ENCODE peak calls at places on chromosomes 3 and 15, in ten cellular contexts. One of them, this sample, is unnamed.

GRCh38 chr3:155026999-155027591 is 53.0 kb upstream of the MME start:
- DNase-seq in PC-9: no peak
- DNase-seq in hepatocyte: no peak
- DNase-seq in WERI-Rb-1: peak; percentile 68
- DNase-seq in naive thymus-derived CD4-positive, alpha-beta T cell: no peak
- DNase-seq in upper lobe of right lung: no peak
- DNase-seq in fibroblast of lung: peak; percentile 63
- DNase-seq in IMR-90: peak; percentile 39
- DNase-seq in neuronal stem cell: no peak
- DNase-seq in psoas muscle: no peak
- DNase-seq in this sample: no peak

GRCh38 chr3:52087728-52088127 is 31.4 kb upstream of the DUSP7 start:
- DNase-seq in PC-9: no peak
- DNase-seq in hepatocyte: no peak
- DNase-seq in WERI-Rb-1: no peak
- DNase-seq in naive thymus-derived CD4-positive, alpha-beta T cell: no peak
- DNase-seq in upper lobe of right lung: peak; percentile 29
- DNase-seq in fibroblast of lung: no peak
- DNase-seq in IMR-90: no peak
- DNase-seq in neuronal stem cell: no peak
- DNase-seq in psoas muscle: no peak
- DNase-seq in this sample: peak; percentile 69

GRCh38 chr3:18825586-18826157 is 322.6 kb upstream of the KCNH8 start:
- DNase-seq in PC-9: no peak
- DNase-seq in hepatocyte: no peak
- DNase-seq in WERI-Rb-1: no peak
- DNase-seq in naive thymus-derived CD4-positive, alpha-beta T cell: no peak
- DNase-seq in upper lobe of right lung: no peak
- DNase-seq in fibroblast of lung: no peak
- DNase-seq in IMR-90: no peak
- DNase-seq in neuronal stem cell: no peak
- DNase-seq in psoas muscle: no peak
- DNase-seq in this sample: no peak

GRCh38 chr3:34254285-34254684 is 455.9 kb downstream of the PDCD6IP start:
- DNase-seq in PC-9: no peak
- DNase-seq in hepatocyte: no peak
- DNase-seq in WERI-Rb-1: no peak
- DNase-seq in naive thymus-derived CD4-positive, alpha-beta T cell: no peak
- DNase-seq in upper lobe of right lung: no peak
- DNase-seq in fibroblast of lung: no peak
- DNase-seq in IMR-90: no peak
- DNase-seq in neuronal stem cell: no peak
- DNase-seq in psoas muscle: no peak
- DNase-seq in this sample: no peak

GRCh38 chr3:194274424-194275085 is 76.6 kb downstream of the CPN2 start:
- DNase-seq in PC-9: peak; percentile 27
- DNase-seq in hepatocyte: no peak
- DNase-seq in WERI-Rb-1: no peak
- DNase-seq in naive thymus-derived CD4-positive, alpha-beta T cell: no peak
- DNase-seq in upper lobe of right lung: peak; percentile 5
- DNase-seq in fibroblast of lung: peak; percentile 14
- DNase-seq in IMR-90: no peak
- DNase-seq in neuronal stem cell: no peak
- DNase-seq in psoas muscle: no peak
- DNase-seq in this sample: no peak

GRCh38 chr3:151085889-151086483 is 522 bp downstream of the MED12L start:
- DNase-seq in PC-9: peak; percentile 38
- DNase-seq in hepatocyte: peak; percentile 50
- DNase-seq in WERI-Rb-1: peak; percentile 16
- DNase-seq in naive thymus-derived CD4-positive, alpha-beta T cell: no peak
- DNase-seq in upper lobe of right lung: peak; percentile 66
- DNase-seq in fibroblast of lung: no peak
- DNase-seq in IMR-90: no peak
- DNase-seq in neuronal stem cell: peak; percentile 57
- DNase-seq in psoas muscle: peak; percentile 21
- DNase-seq in this sample: peak; percentile 41

GRCh38 chr15:68693071-68693470 is 114.3 kb downstream of the CORO2B start:
- DNase-seq in PC-9: no peak
- DNase-seq in hepatocyte: no peak
- DNase-seq in WERI-Rb-1: no peak
- DNase-seq in naive thymus-derived CD4-positive, alpha-beta T cell: no peak
- DNase-seq in upper lobe of right lung: no peak
- DNase-seq in fibroblast of lung: peak; percentile 33
- DNase-seq in IMR-90: peak; percentile 53
- DNase-seq in neuronal stem cell: no peak
- DNase-seq in psoas muscle: no peak
- DNase-seq in this sample: no peak

GRCh38 chr15:81666828-81667227 is 292.8 kb upstream of the TMC3 start:
- DNase-seq in PC-9: no peak
- DNase-seq in hepatocyte: no peak
- DNase-seq in WERI-Rb-1: no peak
- DNase-seq in naive thymus-derived CD4-positive, alpha-beta T cell: no peak
- DNase-seq in upper lobe of right lung: no peak
- DNase-seq in fibroblast of lung: no peak
- DNase-seq in IMR-90: peak; percentile 3
- DNase-seq in neuronal stem cell: no peak
- DNase-seq in psoas muscle: no peak
- DNase-seq in this sample: no peak

GRCh38 chr3:177512945-177513671 is 315.8 kb upstream of the TBL1XR1 start:
- DNase-seq in PC-9: no peak
- DNase-seq in hepatocyte: no peak
- DNase-seq in WERI-Rb-1: no peak
- DNase-seq in naive thymus-derived CD4-positive, alpha-beta T cell: no peak
- DNase-seq in upper lobe of right lung: no peak
- DNase-seq in fibroblast of lung: peak; percentile 62
- DNase-seq in IMR-90: no peak
- DNase-seq in neuronal stem cell: no peak
- DNase-seq in psoas muscle: no peak
- DNase-seq in this sample: no peak

GRCh38 chr3:60839242-60839641 is 412.0 kb downstream of the FHIT start:
- DNase-seq in PC-9: no peak
- DNase-seq in hepatocyte: peak; percentile 5
- DNase-seq in WERI-Rb-1: peak; percentile 11
- DNase-seq in naive thymus-derived CD4-positive, alpha-beta T cell: no peak
- DNase-seq in upper lobe of right lung: no peak
- DNase-seq in fibroblast of lung: peak; percentile 1
- DNase-seq in IMR-90: no peak
- DNase-seq in neuronal stem cell: peak; percentile 1
- DNase-seq in psoas muscle: no peak
- DNase-seq in this sample: no peak

DNA sequence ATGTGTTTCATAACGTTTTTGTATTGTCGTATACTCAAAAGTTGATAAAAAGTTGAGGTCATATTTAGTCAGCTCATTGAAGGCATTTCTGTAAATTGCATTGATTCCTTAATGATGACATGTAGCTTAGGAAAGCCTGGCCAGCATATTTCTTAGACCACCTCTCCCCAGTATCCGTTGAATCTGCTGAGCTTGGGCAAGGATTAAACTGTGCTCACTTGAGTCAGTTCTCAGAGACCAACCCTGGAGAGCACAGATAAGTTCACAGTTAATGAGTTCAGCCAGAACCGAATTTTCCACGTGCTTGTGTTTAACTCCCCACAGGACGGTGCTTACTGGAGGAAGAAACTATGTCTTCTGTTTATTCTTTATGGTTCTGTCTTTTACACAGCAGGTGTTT is 132.7 kb downstream of the SLC25A26 start:
- DNase-seq in PC-9: no peak
- DNase-seq in hepatocyte: peak; percentile 38
- DNase-seq in WERI-Rb-1: no peak
- DNase-seq in naive thymus-derived CD4-positive, alpha-beta T cell: no peak
- DNase-seq in upper lobe of right lung: no peak
- DNase-seq in fibroblast of lung: peak; percentile 34
- DNase-seq in IMR-90: peak; percentile 89
- DNase-seq in neuronal stem cell: no peak
- DNase-seq in psoas muscle: no peak
- DNase-seq in this sample: no peak
- H3K27ac ChIP-seq in PC-9: no peak overlapping the region
- H3K27ac ChIP-seq in hepatocyte: peak overlapping the region; percentile 15
- H3K27ac ChIP-seq in WERI-Rb-1: no peak overlapping the region
- H3K27ac ChIP-seq in naive thymus-derived CD4-positive, alpha-beta T cell: no peak overlapping the region
- H3K27ac ChIP-seq in upper lobe of right lung: no peak overlapping the region
- H3K27ac ChIP-seq in fibroblast of lung: no peak overlapping the region
- H3K27ac ChIP-seq in IMR-90: peak overlapping the region; percentile 42
- H3K27ac ChIP-seq in neuronal stem cell: no peak overlapping the region
- H3K27ac ChIP-seq in psoas muscle: no peak overlapping the region
- H3K27ac ChIP-seq in this sample: no peak overlapping the region

DNA sequence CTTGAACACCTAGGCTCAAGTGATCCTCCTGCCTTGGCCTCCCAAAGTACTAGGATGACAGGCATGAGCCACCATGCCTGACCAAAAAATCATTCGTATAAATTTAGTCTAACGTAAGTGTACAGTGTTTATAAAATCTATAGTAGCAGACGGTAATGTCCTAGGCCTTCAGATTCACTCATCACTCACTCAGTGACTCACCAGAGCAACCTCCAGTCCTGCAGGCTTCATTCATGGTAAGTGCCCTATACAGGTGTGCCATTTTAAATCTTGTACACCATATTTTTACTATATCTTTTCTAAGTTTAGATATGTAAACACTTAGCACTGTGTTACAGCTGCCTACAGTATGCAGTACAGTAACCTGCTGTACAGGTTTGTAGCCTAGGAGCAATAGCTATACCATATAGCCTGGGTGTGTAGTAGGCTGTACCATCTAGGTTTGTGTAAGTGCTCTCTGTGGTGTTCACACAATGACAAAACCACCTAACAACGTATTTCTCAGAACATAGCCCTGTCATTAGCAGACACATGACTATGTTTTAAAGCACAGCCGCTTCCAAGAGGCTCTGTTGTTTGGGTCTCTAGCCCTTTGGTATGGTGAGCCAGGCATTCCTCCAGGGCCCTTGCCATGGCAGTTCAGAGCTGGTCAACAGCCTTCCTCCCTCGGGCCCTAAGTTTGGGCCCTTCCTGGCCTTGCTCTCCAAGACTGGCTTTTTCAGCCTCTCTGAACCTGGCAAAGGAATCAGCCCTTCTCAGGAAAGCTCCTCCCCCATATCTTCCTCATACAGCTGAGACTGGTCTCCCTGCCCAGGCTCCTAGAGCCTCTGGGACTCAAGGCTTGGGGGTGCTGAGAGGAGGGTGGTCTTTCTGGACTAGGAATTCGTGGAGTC is 1.9 kb upstream of the CCDC9B start:
- DNase-seq in PC-9: no peak
- DNase-seq in hepatocyte: no peak
- DNase-seq in WERI-Rb-1: no peak
- DNase-seq in naive thymus-derived CD4-positive, alpha-beta T cell: no peak
- DNase-seq in upper lobe of right lung: no peak
- DNase-seq in fibroblast of lung: no peak
- DNase-seq in IMR-90: peak; percentile 85
- DNase-seq in neuronal stem cell: no peak
- DNase-seq in psoas muscle: no peak
- DNase-seq in this sample: no peak
- H3K27ac ChIP-seq in PC-9: peak overlapping the region; percentile 93
- H3K27ac ChIP-seq in hepatocyte: peak overlapping the region; percentile 80
- H3K27ac ChIP-seq in WERI-Rb-1: no peak overlapping the region
- H3K27ac ChIP-seq in naive thymus-derived CD4-positive, alpha-beta T cell: no peak overlapping the region
- H3K27ac ChIP-seq in upper lobe of right lung: peak overlapping the region; percentile 24
- H3K27ac ChIP-seq in fibroblast of lung: peak overlapping the region; percentile 65
- H3K27ac ChIP-seq in IMR-90: peak overlapping the region; percentile 85
- H3K27ac ChIP-seq in neuronal stem cell: no peak overlapping the region
- H3K27ac ChIP-seq in psoas muscle: peak overlapping the region; percentile 93
- H3K27ac ChIP-seq in this sample: peak overlapping the region; percentile 6

GRCh38 chr3:129560931-129561594 is 18.1 kb downstream of the H1-8 start:
- DNase-seq in PC-9: no peak
- DNase-seq in hepatocyte: peak; percentile 83
- DNase-seq in WERI-Rb-1: peak; percentile 85
- DNase-seq in naive thymus-derived CD4-positive, alpha-beta T cell: no peak
- DNase-seq in upper lobe of right lung: peak; percentile 82
- DNase-seq in fibroblast of lung: peak; percentile 93
- DNase-seq in IMR-90: peak; percentile 76
- DNase-seq in neuronal stem cell: no peak
- DNase-seq in psoas muscle: peak; percentile 85
- DNase-seq in this sample: no peak

GRCh38 chr3:129558076-129558771 is 15.2 kb downstream of the H1-8 start:
- DNase-seq in PC-9: no peak
- DNase-seq in hepatocyte: no peak
- DNase-seq in WERI-Rb-1: no peak
- DNase-seq in naive thymus-derived CD4-positive, alpha-beta T cell: no peak
- DNase-seq in upper lobe of right lung: no peak
- DNase-seq in fibroblast of lung: no peak
- DNase-seq in IMR-90: peak; percentile 19
- DNase-seq in neuronal stem cell: no peak
- DNase-seq in psoas muscle: peak; percentile 10
- DNase-seq in this sample: no peak

GRCh38 chr3:129560269-129560787 is 17.4 kb downstream of the H1-8 start:
- DNase-seq in PC-9: peak; percentile 28
- DNase-seq in hepatocyte: peak; percentile 71
- DNase-seq in WERI-Rb-1: peak; percentile 40
- DNase-seq in naive thymus-derived CD4-positive, alpha-beta T cell: no peak
- DNase-seq in upper lobe of right lung: no peak
- DNase-seq in fibroblast of lung: peak; percentile 86
- DNase-seq in IMR-90: peak; percentile 56
- DNase-seq in neuronal stem cell: no peak
- DNase-seq in psoas muscle: peak; percentile 59
- DNase-seq in this sample: no peak

GRCh38 chr3:129558772-129559564 is 16.0 kb downstream of the H1-8 start:
- DNase-seq in PC-9: peak; percentile 64
- DNase-seq in hepatocyte: peak; percentile 68
- DNase-seq in WERI-Rb-1: peak; percentile 80
- DNase-seq in naive thymus-derived CD4-positive, alpha-beta T cell: no peak
- DNase-seq in upper lobe of right lung: no peak
- DNase-seq in fibroblast of lung: peak; percentile 73
- DNase-seq in IMR-90: peak; percentile 74
- DNase-seq in neuronal stem cell: no peak
- DNase-seq in psoas muscle: peak; percentile 46
- DNase-seq in this sample: no peak

GRCh38 chr3:129559565-129560079 is 16.6 kb downstream of the H1-8 start:
- DNase-seq in PC-9: no peak
- DNase-seq in hepatocyte: no peak
- DNase-seq in WERI-Rb-1: no peak
- DNase-seq in naive thymus-derived CD4-positive, alpha-beta T cell: no peak
- DNase-seq in upper lobe of right lung: no peak
- DNase-seq in fibroblast of lung: no peak
- DNase-seq in IMR-90: no peak
- DNase-seq in neuronal stem cell: no peak
- DNase-seq in psoas muscle: peak; percentile 12
- DNase-seq in this sample: no peak
- H3K27ac ChIP-seq in PC-9: no peak overlapping the region
- H3K27ac ChIP-seq in hepatocyte: peak overlapping the region; percentile 96
- H3K27ac ChIP-seq in WERI-Rb-1: no peak overlapping the region
- H3K27ac ChIP-seq in naive thymus-derived CD4-positive, alpha-beta T cell: no peak overlapping the region
- H3K27ac ChIP-seq in upper lobe of right lung: no peak overlapping the region
- H3K27ac ChIP-seq in fibroblast of lung: peak overlapping the region; percentile 70
- H3K27ac ChIP-seq in IMR-90: peak overlapping the region; percentile 98
- H3K27ac ChIP-seq in neuronal stem cell: no peak overlapping the region
- H3K27ac ChIP-seq in psoas muscle: no peak overlapping the region
- H3K27ac ChIP-seq in this sample: peak overlapping the region; percentile 59

DNA sequence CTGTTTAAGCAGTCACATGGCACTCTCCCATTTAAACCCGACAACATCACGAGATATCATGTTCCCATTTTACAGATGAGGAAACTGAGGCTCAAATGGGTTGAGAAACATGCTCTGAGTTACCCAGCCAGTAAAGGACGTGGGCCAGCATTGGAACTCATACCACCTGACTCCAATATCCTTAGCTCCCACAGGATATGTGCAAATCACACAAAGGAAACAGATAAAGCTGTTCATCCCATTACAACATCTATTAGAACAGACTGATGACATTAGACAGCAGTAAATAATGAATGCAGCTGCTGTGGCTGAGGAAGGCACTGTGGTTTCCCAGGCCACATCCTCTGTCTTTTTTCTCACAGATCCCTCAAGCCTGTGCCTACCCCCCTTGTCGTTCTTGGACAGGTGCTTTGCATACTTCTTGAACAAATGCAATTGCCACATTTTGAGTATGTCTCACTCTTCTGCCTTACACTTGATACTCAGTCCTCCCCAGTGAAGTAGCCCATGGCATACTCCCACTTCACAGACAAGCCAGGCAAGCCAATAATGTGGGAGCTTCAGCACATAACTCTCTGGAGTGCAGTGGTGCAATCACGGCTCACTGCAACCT is 17.7 kb downstream of the FRMD4B start:
- DNase-seq in PC-9: no peak
- DNase-seq in hepatocyte: no peak
- DNase-seq in WERI-Rb-1: no peak
- DNase-seq in naive thymus-derived CD4-positive, alpha-beta T cell: no peak
- DNase-seq in upper lobe of right lung: no peak
- DNase-seq in fibroblast of lung: no peak
- DNase-seq in IMR-90: no peak
- DNase-seq in neuronal stem cell: no peak
- DNase-seq in psoas muscle: no peak
- DNase-seq in this sample: no peak
- H3K27ac ChIP-seq in PC-9: no peak overlapping the region
- H3K27ac ChIP-seq in hepatocyte: no peak overlapping the region
- H3K27ac ChIP-seq in WERI-Rb-1: no peak overlapping the region
- H3K27ac ChIP-seq in naive thymus-derived CD4-positive, alpha-beta T cell: no peak overlapping the region
- H3K27ac ChIP-seq in upper lobe of right lung: no peak overlapping the region
- H3K27ac ChIP-seq in fibroblast of lung: no peak overlapping the region
- H3K27ac ChIP-seq in IMR-90: no peak overlapping the region
- H3K27ac ChIP-seq in neuronal stem cell: no peak overlapping the region
- H3K27ac ChIP-seq in psoas muscle: no peak overlapping the region
- H3K27ac ChIP-seq in this sample: no peak overlapping the region